ENCODE peak calls at places on chromosomes 11 and 22, in six cellular contexts. One of them, this sample, is unnamed.

GRCh38 chr11:60118333-60118732 is 29.9 kb downstream of the MS4A2 start:
- DNase-seq in T-cell: no peak
- DNase-seq in NCI-H345: no peak
- DNase-seq in stimulated activated CD4-positive, alpha-beta T cell treated with anti-CD3 and anti-CD28 coated beads, Interleukin-4, amount 100 ng/mL, for 48 hours: no peak
- DNase-seq in hepatic stellate cell: no peak
- DNase-seq in fibroblast of pulmonary artery: no peak
- DNase-seq in this sample: no peak

GRCh38 chr22:42052765-42053164 is 17.8 kb downstream of the NAGA start:
- DNase-seq in T-cell: no peak
- DNase-seq in NCI-H345: no peak
- DNase-seq in stimulated activated CD4-positive, alpha-beta T cell treated with anti-CD3 and anti-CD28 coated beads, Interleukin-4, amount 100 ng/mL, for 48 hours: no peak
- DNase-seq in hepatic stellate cell: no peak
- DNase-seq in fibroblast of pulmonary artery: no peak
- DNase-seq in this sample: no peak

GRCh38 chr11:114258696-114259095 is 37.5 kb upstream of the NNMT start:
- DNase-seq in T-cell: no peak
- DNase-seq in NCI-H345: no peak
- DNase-seq in stimulated activated CD4-positive, alpha-beta T cell treated with anti-CD3 and anti-CD28 coated beads, Interleukin-4, amount 100 ng/mL, for 48 hours: no peak
- DNase-seq in hepatic stellate cell: no peak
- DNase-seq in fibroblast of pulmonary artery: no peak
- DNase-seq in this sample: no peak

GRCh38 chr11:45872513-45873356 is 12.7 kb upstream of the MAPK8IP1 start:
- DNase-seq in T-cell: no peak
- DNase-seq in NCI-H345: peak
- DNase-seq in stimulated activated CD4-positive, alpha-beta T cell treated with anti-CD3 and anti-CD28 coated beads, Interleukin-4, amount 100 ng/mL, for 48 hours: peak
- DNase-seq in hepatic stellate cell: peak
- DNase-seq in fibroblast of pulmonary artery: peak
- DNase-seq in this sample: no peak

GRCh38 chr22:19419464-19420178 is 11.9 kb downstream of the HIRA start:
- DNase-seq in T-cell: peak
- DNase-seq in NCI-H345: no peak
- DNase-seq in stimulated activated CD4-positive, alpha-beta T cell treated with anti-CD3 and anti-CD28 coated beads, Interleukin-4, amount 100 ng/mL, for 48 hours: no peak
- DNase-seq in hepatic stellate cell: no peak
- DNase-seq in fibroblast of pulmonary artery: peak
- DNase-seq in this sample: peak

GRCh38 chr22:29369460-29369859 is 18.9 kb downstream of the AP1B1 start:
- DNase-seq in T-cell: no peak
- DNase-seq in NCI-H345: no peak
- DNase-seq in stimulated activated CD4-positive, alpha-beta T cell treated with anti-CD3 and anti-CD28 coated beads, Interleukin-4, amount 100 ng/mL, for 48 hours: no peak
- DNase-seq in hepatic stellate cell: no peak
- DNase-seq in fibroblast of pulmonary artery: peak
- DNase-seq in this sample: peak

GRCh38 chr11:47330002-47330911 is 22.2 kb downstream of the MYBPC3 start:
- DNase-seq in T-cell: no peak
- DNase-seq in NCI-H345: no peak
- DNase-seq in stimulated activated CD4-positive, alpha-beta T cell treated with anti-CD3 and anti-CD28 coated beads, Interleukin-4, amount 100 ng/mL, for 48 hours: no peak
- DNase-seq in hepatic stellate cell: no peak
- DNase-seq in fibroblast of pulmonary artery: peak
- DNase-seq in this sample: no peak

GRCh38 chr22:16965560-16965959 is 42.5 kb downstream of the GAB4 start:
- DNase-seq in T-cell: no peak
- DNase-seq in NCI-H345: no peak
- DNase-seq in stimulated activated CD4-positive, alpha-beta T cell treated with anti-CD3 and anti-CD28 coated beads, Interleukin-4, amount 100 ng/mL, for 48 hours: no peak
- DNase-seq in hepatic stellate cell: no peak
- DNase-seq in fibroblast of pulmonary artery: no peak
- DNase-seq in this sample: no peak

GRCh38 chr11:42951266-42951665 is 360.5 kb upstream of the API5 start:
- DNase-seq in T-cell: no peak
- DNase-seq in NCI-H345: no peak
- DNase-seq in stimulated activated CD4-positive, alpha-beta T cell treated with anti-CD3 and anti-CD28 coated beads, Interleukin-4, amount 100 ng/mL, for 48 hours: no peak
- DNase-seq in hepatic stellate cell: no peak
- DNase-seq in fibroblast of pulmonary artery: no peak
- DNase-seq in this sample: no peak

GRCh38 chr22:19056951-19057401 is 65.2 kb downstream of the DGCR2 start:
- DNase-seq in T-cell: no peak
- DNase-seq in NCI-H345: no peak
- DNase-seq in stimulated activated CD4-positive, alpha-beta T cell treated with anti-CD3 and anti-CD28 coated beads, Interleukin-4, amount 100 ng/mL, for 48 hours: no peak
- DNase-seq in hepatic stellate cell: no peak
- DNase-seq in fibroblast of pulmonary artery: no peak
- DNase-seq in this sample: no peak

GRCh38 chr11:113596658-113597057 is 109.5 kb downstream of the TMPRSS5 start:
- DNase-seq in T-cell: no peak
- DNase-seq in NCI-H345: no peak
- DNase-seq in stimulated activated CD4-positive, alpha-beta T cell treated with anti-CD3 and anti-CD28 coated beads, Interleukin-4, amount 100 ng/mL, for 48 hours: no peak
- DNase-seq in hepatic stellate cell: no peak
- DNase-seq in fibroblast of pulmonary artery: no peak
- DNase-seq in this sample: no peak

GRCh38 chr11:22828373-22828772 is 1.2 kb downstream of the SVIP start:
- DNase-seq in T-cell: no peak
- DNase-seq in NCI-H345: no peak
- DNase-seq in stimulated activated CD4-positive, alpha-beta T cell treated with anti-CD3 and anti-CD28 coated beads, Interleukin-4, amount 100 ng/mL, for 48 hours: no peak
- DNase-seq in hepatic stellate cell: no peak
- DNase-seq in fibroblast of pulmonary artery: no peak
- DNase-seq in this sample: no peak

GRCh38 chr11:88266919-88267318 is 70.6 kb downstream of the CTSC start:
- DNase-seq in T-cell: no peak
- DNase-seq in NCI-H345: no peak
- DNase-seq in stimulated activated CD4-positive, alpha-beta T cell treated with anti-CD3 and anti-CD28 coated beads, Interleukin-4, amount 100 ng/mL, for 48 hours: no peak
- DNase-seq in hepatic stellate cell: no peak
- DNase-seq in fibroblast of pulmonary artery: no peak
- DNase-seq in this sample: no peak

GRCh38 chr11:95337175-95337957 is 106.4 kb upstream of the SESN3 start:
- DNase-seq in T-cell: peak
- DNase-seq in NCI-H345: peak
- DNase-seq in stimulated activated CD4-positive, alpha-beta T cell treated with anti-CD3 and anti-CD28 coated beads, Interleukin-4, amount 100 ng/mL, for 48 hours: peak
- DNase-seq in hepatic stellate cell: peak
- DNase-seq in fibroblast of pulmonary artery: peak
- DNase-seq in this sample: no peak

GRCh38 chr11:67006029-67006884 is 16.7 kb upstream of the SYT12 start:
- DNase-seq in T-cell: no peak
- DNase-seq in NCI-H345: no peak
- DNase-seq in stimulated activated CD4-positive, alpha-beta T cell treated with anti-CD3 and anti-CD28 coated beads, Interleukin-4, amount 100 ng/mL, for 48 hours: peak
- DNase-seq in hepatic stellate cell: peak
- DNase-seq in fibroblast of pulmonary artery: peak
- DNase-seq in this sample: peak

GRCh38 chr11:35237860-35238715 is 99.1 kb downstream of the CD44 start:
- DNase-seq in T-cell: no peak
- DNase-seq in NCI-H345: peak
- DNase-seq in stimulated activated CD4-positive, alpha-beta T cell treated with anti-CD3 and anti-CD28 coated beads, Interleukin-4, amount 100 ng/mL, for 48 hours: peak
- DNase-seq in hepatic stellate cell: no peak
- DNase-seq in fibroblast of pulmonary artery: peak
- DNase-seq in this sample: peak

GRCh38 chr22:17172172-17172833 is 13.2 kb upstream of the HDHD5 start:
- DNase-seq in T-cell: no peak
- DNase-seq in NCI-H345: no peak
- DNase-seq in stimulated activated CD4-positive, alpha-beta T cell treated with anti-CD3 and anti-CD28 coated beads, Interleukin-4, amount 100 ng/mL, for 48 hours: no peak
- DNase-seq in hepatic stellate cell: no peak
- DNase-seq in fibroblast of pulmonary artery: no peak
- DNase-seq in this sample: no peak

GRCh38 chr11:94998285-94998684 is 24.8 kb downstream of the KDM4D start:
- DNase-seq in T-cell: no peak
- DNase-seq in NCI-H345: no peak
- DNase-seq in stimulated activated CD4-positive, alpha-beta T cell treated with anti-CD3 and anti-CD28 coated beads, Interleukin-4, amount 100 ng/mL, for 48 hours: no peak
- DNase-seq in hepatic stellate cell: no peak
- DNase-seq in fibroblast of pulmonary artery: no peak
- DNase-seq in this sample: no peak

GRCh38 chr11:66479741-66480115 is 506 bp upstream of the DPP3 start:
- DNase-seq in T-cell: no peak
- DNase-seq in NCI-H345: peak
- DNase-seq in stimulated activated CD4-positive, alpha-beta T cell treated with anti-CD3 and anti-CD28 coated beads, Interleukin-4, amount 100 ng/mL, for 48 hours: no peak
- DNase-seq in hepatic stellate cell: peak
- DNase-seq in fibroblast of pulmonary artery: no peak
- DNase-seq in this sample: no peak

GRCh38 chr22:34841911-34842310 is 224.0 kb upstream of the ISX start:
- DNase-seq in T-cell: no peak
- DNase-seq in NCI-H345: no peak
- DNase-seq in stimulated activated CD4-positive, alpha-beta T cell treated with anti-CD3 and anti-CD28 coated beads, Interleukin-4, amount 100 ng/mL, for 48 hours: no peak
- DNase-seq in hepatic stellate cell: no peak
- DNase-seq in fibroblast of pulmonary artery: no peak
- DNase-seq in this sample: no peak

GRCh38 chr22:38144025-38144405 is 33.5 kb upstream of the BAIAP2L2 start:
- DNase-seq in T-cell: no peak
- DNase-seq in NCI-H345: no peak
- DNase-seq in stimulated activated CD4-positive, alpha-beta T cell treated with anti-CD3 and anti-CD28 coated beads, Interleukin-4, amount 100 ng/mL, for 48 hours: no peak
- DNase-seq in hepatic stellate cell: no peak
- DNase-seq in fibroblast of pulmonary artery: no peak
- DNase-seq in this sample: no peak

GRCh38 chr11:37474889-37475288 is 876.9 kb upstream of the RAG2 start:
- DNase-seq in T-cell: no peak
- DNase-seq in NCI-H345: no peak
- DNase-seq in stimulated activated CD4-positive, alpha-beta T cell treated with anti-CD3 and anti-CD28 coated beads, Interleukin-4, amount 100 ng/mL, for 48 hours: no peak
- DNase-seq in hepatic stellate cell: no peak
- DNase-seq in fibroblast of pulmonary artery: peak
- DNase-seq in this sample: no peak

GRCh38 chr22:24834845-24835570 is 29.0 kb downstream of the SGSM1 start:
- DNase-seq in T-cell: no peak
- DNase-seq in NCI-H345: peak
- DNase-seq in stimulated activated CD4-positive, alpha-beta T cell treated with anti-CD3 and anti-CD28 coated beads, Interleukin-4, amount 100 ng/mL, for 48 hours: no peak
- DNase-seq in hepatic stellate cell: no peak
- DNase-seq in fibroblast of pulmonary artery: peak
- DNase-seq in this sample: peak

GRCh38 chr11:76307416-76307815 is 73.5 kb downstream of the THAP12 start:
- DNase-seq in T-cell: no peak
- DNase-seq in NCI-H345: no peak
- DNase-seq in stimulated activated CD4-positive, alpha-beta T cell treated with anti-CD3 and anti-CD28 coated beads, Interleukin-4, amount 100 ng/mL, for 48 hours: no peak
- DNase-seq in hepatic stellate cell: no peak
- DNase-seq in fibroblast of pulmonary artery: no peak
- DNase-seq in this sample: no peak

GRCh38 chr11:120383518-120384155 is 47.4 kb downstream of the ARHGEF12 start:
- DNase-seq in T-cell: no peak
- DNase-seq in NCI-H345: no peak
- DNase-seq in stimulated activated CD4-positive, alpha-beta T cell treated with anti-CD3 and anti-CD28 coated beads, Interleukin-4, amount 100 ng/mL, for 48 hours: no peak
- DNase-seq in hepatic stellate cell: no peak
- DNase-seq in fibroblast of pulmonary artery: no peak
- DNase-seq in this sample: no peak

GRCh38 chr22:25689631-25690030 is 52.4 kb upstream of the MYO18B start:
- DNase-seq in T-cell: no peak
- DNase-seq in NCI-H345: no peak
- DNase-seq in stimulated activated CD4-positive, alpha-beta T cell treated with anti-CD3 and anti-CD28 coated beads, Interleukin-4, amount 100 ng/mL, for 48 hours: no peak
- DNase-seq in hepatic stellate cell: no peak
- DNase-seq in fibroblast of pulmonary artery: no peak
- DNase-seq in this sample: no peak

GRCh38 chr11:12862761-12863469 is 146.2 kb upstream of the RASSF10 start:
- DNase-seq in T-cell: no peak
- DNase-seq in NCI-H345: no peak
- DNase-seq in stimulated activated CD4-positive, alpha-beta T cell treated with anti-CD3 and anti-CD28 coated beads, Interleukin-4, amount 100 ng/mL, for 48 hours: no peak
- DNase-seq in hepatic stellate cell: peak
- DNase-seq in fibroblast of pulmonary artery: peak
- DNase-seq in this sample: no peak

GRCh38 chr11:134511255-134511654 is 99.2 kb upstream of the B3GAT1 start:
- DNase-seq in T-cell: no peak
- DNase-seq in NCI-H345: no peak
- DNase-seq in stimulated activated CD4-positive, alpha-beta T cell treated with anti-CD3 and anti-CD28 coated beads, Interleukin-4, amount 100 ng/mL, for 48 hours: no peak
- DNase-seq in hepatic stellate cell: no peak
- DNase-seq in fibroblast of pulmonary artery: no peak
- DNase-seq in this sample: no peak

GRCh38 chr22:40509401-40510134 is 127.0 kb downstream of the MRTFA start:
- DNase-seq in T-cell: no peak
- DNase-seq in NCI-H345: no peak
- DNase-seq in stimulated activated CD4-positive, alpha-beta T cell treated with anti-CD3 and anti-CD28 coated beads, Interleukin-4, amount 100 ng/mL, for 48 hours: no peak
- DNase-seq in hepatic stellate cell: peak
- DNase-seq in fibroblast of pulmonary artery: peak
- DNase-seq in this sample: peak

GRCh38 chr22:49036513-49036912 is 791.2 kb downstream of the BRD1 start:
- DNase-seq in T-cell: no peak
- DNase-seq in NCI-H345: peak
- DNase-seq in stimulated activated CD4-positive, alpha-beta T cell treated with anti-CD3 and anti-CD28 coated beads, Interleukin-4, amount 100 ng/mL, for 48 hours: no peak
- DNase-seq in hepatic stellate cell: no peak
- DNase-seq in fibroblast of pulmonary artery: no peak
- DNase-seq in this sample: no peak